ENCODE peak calls at places on chromosomes 7 and 10, in six cellular contexts. U, J, G, H, S and X are unnamed samples.

GRCh38 chr7:78149787-78150186 is 351.2 kb downstream of the PHTF2 start:
- DNase-seq in J (peak), S (no peak), H (peak), U (no peak), G (peak), X (no peak)

GRCh38 chr10:14659626-14660196 is 115.0 kb downstream of the FAM107B start:
- DNase-seq in G (no peak), U (no peak), S (no peak), H (no peak), J (no peak), X (peak)

GRCh38 chr10:59007307-59008025 is 169.0 kb upstream of the PHYHIPL start:
- DNase-seq in S (no peak), U (no peak), H (no peak), G (no peak), J (no peak), X (no peak)

GRCh38 chr7:124992881-124993562 is 63.4 kb upstream of the POT1 start:
- DNase-seq in U (no peak), G (peak), J (peak), H (peak), S (no peak), X (no peak)

GRCh38 chr7:135355377-135356048 is 121.9 kb downstream of the STRA8 start:
- DNase-seq in H (no peak), U (no peak), S (no peak), G (no peak), J (no peak), X (no peak)

GRCh38 chr10:112557197-112557596 is 110.2 kb downstream of the VTI1A start:
- DNase-seq in S (no peak), J (no peak), H (no peak), U (no peak), G (no peak), X (no peak)

GRCh38 chr10:102230861-102231356 is 4.8 kb downstream of the ELOVL3 start:
- DNase-seq in G (peak), J (peak), H (no peak), U (peak), S (peak), X (peak)

GRCh38 chr10:541750-542371 is 147.6 kb downstream of the DIP2C start:
- DNase-seq in H (no peak), J (no peak), G (no peak), S (no peak), U (no peak), X (no peak)

GRCh38 chr7:7183061-7183832 is 903 bp downstream of the C1GALT1 start:
- DNase-seq in G (peak), J (peak), S (peak), U (peak), H (peak), X (peak)

GRCh38 chr10:15168781-15169554 is 475 bp upstream of the NMT2 start:
- DNase-seq in G (peak), S (peak), J (peak), U (peak), H (peak), X (peak)

GRCh38 chr7:3336042-3336665 is 35.1 kb downstream of the SDK1 start:
- DNase-seq in J (no peak), G (no peak), S (no peak), U (no peak), H (no peak), X (no peak)

GRCh38 chr10:91210435-91210834 is 10.0 kb upstream of the PCGF5 start:
- DNase-seq in J (no peak), H (no peak), G (no peak), U (no peak), S (no peak), X (peak)

GRCh38 chr10:114623661-114624294 is 34.3 kb downstream of the ABLIM1 start:
- DNase-seq in H (peak), U (no peak), S (no peak), G (peak), J (peak), X (no peak)

GRCh38 chr7:155741805-155742204 is 70.5 kb downstream of the SHH start:
- DNase-seq in U (no peak), S (no peak), H (no peak), J (no peak), G (no peak), X (no peak)

GRCh38 chr7:30301751-30302150 is 17.4 kb downstream of the ZNRF2 start:
- DNase-seq in G (no peak), S (no peak), U (no peak), J (no peak), H (no peak), X (no peak)

GRCh38 chr10:37275216-37275777 is 149.9 kb downstream of the ANKRD30A start:
- DNase-seq in H (no peak), U (no peak), S (no peak), G (no peak), J (no peak), X (no peak)

GRCh38 chr7:31368620-31369019 is 28.1 kb upstream of the NEUROD6 start:
- DNase-seq in J (no peak), S (no peak), H (no peak), U (no peak), G (no peak), X (no peak)

GRCh38 chr7:18700147-18700546 is 204.6 kb downstream of the HDAC9 start:
- DNase-seq in G (no peak), U (no peak), J (no peak), H (no peak), S (no peak), X (no peak)

GRCh38 chr10:93259126-93259525 is 185.4 kb downstream of the CYP26A1 start:
- DNase-seq in H (no peak), G (no peak), S (no peak), U (no peak), J (no peak), X (no peak)

GRCh38 chr7:95472521-95473160 is 13.1 kb upstream of the ASB4 start:
- DNase-seq in G (peak), H (peak), J (peak), S (no peak), U (no peak), X (no peak)

GRCh38 chr7:3338161-3338560 is 37.1 kb downstream of the SDK1 start:
- DNase-seq in U (no peak), S (no peak), G (no peak), H (no peak), J (no peak), X (no peak)

GRCh38 chr7:92904292-92905131 is 68.1 kb upstream of the CDK6 start:
- DNase-seq in S (peak), U (peak), H (peak), G (peak), J (peak), X (peak)